ENCODE peak calls at places on chromosomes 7 and 10, in six cellular contexts. R is tibial artery, V is neuronal stem cell, O is OCI-LY7, G is lung, Y is GM23248. U is an unnamed sample.

GRCh38 chr7:111486472-111487142 is 75.7 kb downstream of the IMMP2L start:
- DNase-seq in Y (peak; percentile 76), V (peak; percentile 30), O (peak; percentile 49), R (no peak), G (no peak), U (no peak)

GRCh38 chr10:100120550-100120949 is 38.9 kb upstream of the CPN1 start:
- DNase-seq in G (no peak), Y (no peak), V (no peak), R (no peak), O (no peak), U (no peak)

GRCh38 chr10:89845541-89846275 is 144.3 kb downstream of the KIF20B start:
- DNase-seq in R (no peak), O (no peak), Y (peak; percentile 9), G (no peak), V (no peak), U (no peak)

GRCh38 chr10:3471927-3472704 is 299.5 kb upstream of the PITRM1 start:
- DNase-seq in Y (peak; percentile 53), R (no peak), G (peak; percentile 49), V (peak; percentile 45), O (no peak), U (no peak)

GRCh38 chr7:2928613-2929311 is 84.7 kb upstream of the GNA12 start:
- DNase-seq in G (no peak), Y (no peak), O (no peak), R (peak; percentile 59), V (no peak), U (no peak)

GRCh38 chr10:46266506-46266985 is 20.3 kb upstream of the ANTXRL start:
- DNase-seq in V (no peak), O (no peak), R (no peak), Y (no peak), G (no peak), U (no peak)

GRCh38 chr7:2231992-2232765 is 566 bp downstream of the MAD1L1 start:
- DNase-seq in Y (peak; percentile 59), O (peak; percentile 55), R (no peak), G (no peak), V (no peak), U (no peak)

GRCh38 chr10:33134011-33134751 is 176.2 kb upstream of the ITGB1 start:
- DNase-seq in V (no peak), G (peak; percentile 83), O (no peak), Y (peak; percentile 95), R (peak; percentile 83), U (peak; percentile 58)

GRCh38 chr10:29067161-29067560 is 221.7 kb upstream of the LYZL1 start:
- DNase-seq in R (no peak), V (no peak), G (no peak), O (no peak), Y (peak; percentile 10), U (no peak)

GRCh38 chr10:80410122-80410521 is 1.8 kb downstream of the PRXL2A start:
- DNase-seq in R (no peak), V (no peak), O (no peak), G (no peak), Y (no peak), U (no peak)

GRCh38 chr10:109914966-109915365 is 8.3 kb downstream of the XPNPEP1 start:
- DNase-seq in Y (peak; percentile 92), R (no peak), G (no peak), O (peak; percentile 81), V (no peak), U (no peak)

GRCh38 chr10:3850999-3851937 is 66.3 kb upstream of the KLF6 start:
- DNase-seq in R (no peak), V (no peak), G (no peak), O (peak; percentile 54), Y (peak; percentile 91), U (no peak)

GRCh38 chr10:70499829-70500167 is 21.2 kb downstream of the PALD1 start:
- DNase-seq in R (no peak), Y (no peak), V (no peak), O (peak; percentile 66), G (no peak), U (no peak)

GRCh38 chr7:98051118-98051744 is 55.4 kb upstream of the LMTK2 start:
- DNase-seq in O (peak; percentile 59), Y (no peak), R (no peak), V (peak; percentile 14), G (no peak), U (no peak)

GRCh38 chr7:17274551-17275245 is 23.8 kb upstream of the AHR start:
- DNase-seq in G (no peak), O (no peak), Y (peak; percentile 15), R (no peak), V (no peak), U (no peak)

GRCh38 chr10:102645741-102646609 is 1.7 kb downstream of the TRIM8 start:
- DNase-seq in Y (peak; percentile 98), R (peak; percentile 98), V (no peak), O (peak; percentile 82), G (peak; percentile 95), U (peak; percentile 84)

GRCh38 chr10:90775351-90776028 is 82.3 kb downstream of the HTR7 start:
- DNase-seq in R (no peak), G (no peak), V (no peak), O (no peak), Y (peak; percentile 61), U (no peak)

GRCh38 chr10:7707102-7707501 is 4.0 kb downstream of the ITIH2 start:
- DNase-seq in V (no peak), R (no peak), G (no peak), O (no peak), Y (no peak), U (no peak)

GRCh38 chr10:71266147-71266917 is 52.7 kb upstream of the SLC29A3 start:
- DNase-seq in Y (peak; percentile 70), G (peak; percentile 44), R (no peak), O (no peak), V (no peak), U (no peak)

GRCh38 chr10:129023057-129023456 is 444.0 kb upstream of the MGMT start:
- DNase-seq in O (no peak), Y (no peak), G (no peak), R (no peak), V (no peak), U (no peak)

GRCh38 chr7:152649220-152649619 is 26.7 kb downstream of the XRCC2 start:
- DNase-seq in O (no peak), V (no peak), Y (no peak), R (no peak), G (no peak), U (no peak)
- H3K27ac ChIP-seq in O (no peak overlapping the region), V (no peak overlapping the region), Y (no peak overlapping the region), R (no peak overlapping the region), G (no peak overlapping the region), U (no peak overlapping the region)

GRCh38 chr7:158818325-158819213 is 10.7 kb downstream of the ESYT2 start:
- DNase-seq in G (peak; percentile 89), R (peak; percentile 95), O (no peak), V (peak; percentile 51), Y (peak; percentile 98), U (peak; percentile 97)
- H3K4me1 ChIP-seq in G (peaks cover 22% of the 10 kb centered on the region), R (peaks cover 76% of the 10 kb centered on the region), O (peaks cover 23% of the 10 kb centered on the region), V (peaks cover 26% of the 10 kb centered on the region), Y (peaks cover 59% of the 10 kb centered on the region), U (peaks cover 75% of the 10 kb centered on the region)

DNA sequence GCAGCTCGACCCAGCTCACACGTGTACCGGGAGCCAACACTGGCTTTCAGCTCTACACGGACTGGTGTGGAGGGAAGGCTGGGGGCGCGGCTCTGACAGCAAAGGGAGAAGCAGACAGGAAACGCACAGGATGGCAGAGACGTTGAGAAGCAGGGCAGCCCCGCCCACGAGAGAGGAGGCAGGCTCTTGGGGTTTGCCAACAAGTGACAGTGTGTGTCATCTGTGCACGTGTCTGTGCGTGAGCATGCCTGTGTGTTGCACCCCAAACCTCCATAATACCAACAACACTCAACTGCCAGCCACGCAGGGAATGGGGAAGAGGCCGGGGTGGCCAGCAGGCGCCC is 64.4 kb upstream of the PDGFA start:
- DNase-seq in V (no peak), O (no peak), G (no peak), Y (no peak), R (no peak), U (no peak)
- H3K27ac ChIP-seq in V (no peak overlapping the region), O (no peak overlapping the region), G (no peak overlapping the region), Y (no peak overlapping the region), R (no peak overlapping the region), U (no peak overlapping the region)

DNA sequence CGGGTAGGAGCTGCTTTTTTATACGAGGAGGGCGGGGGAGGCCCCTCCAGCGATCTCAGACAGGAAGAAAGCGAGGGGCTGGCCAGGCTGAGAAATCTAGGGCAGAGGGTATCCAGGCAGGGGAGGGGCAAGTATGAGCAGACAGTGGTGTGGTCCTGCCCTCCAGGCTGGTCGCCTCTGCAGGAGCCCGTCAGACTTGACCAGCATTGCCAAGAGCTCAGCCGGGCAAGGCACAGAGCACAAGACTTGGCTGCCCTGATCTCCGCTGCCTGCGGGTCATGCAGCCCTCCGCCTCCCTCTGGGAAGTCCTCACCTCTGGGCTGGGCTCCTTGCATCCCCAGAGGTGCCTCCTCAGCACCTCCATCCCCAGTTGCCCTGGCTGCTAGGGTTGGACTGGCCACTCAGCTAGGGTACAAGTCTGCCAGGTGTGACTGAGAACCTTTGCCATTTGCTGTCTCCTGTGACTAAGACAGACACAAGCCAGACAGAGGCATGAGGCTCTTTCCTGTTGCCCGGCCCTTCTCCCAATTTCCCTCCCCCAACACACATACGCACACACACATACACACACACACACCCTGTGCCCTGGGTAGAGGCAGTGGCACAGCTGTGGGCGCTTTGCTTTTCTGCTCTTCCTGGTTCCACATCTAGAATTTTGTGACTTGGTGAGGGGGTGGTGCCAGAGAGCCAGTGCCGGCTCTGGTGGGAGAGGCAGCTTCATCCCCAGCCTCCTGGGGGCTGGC is 59.1 kb upstream of the PPIF start:
- DNase-seq in R (no peak), V (no peak), G (no peak), O (no peak), Y (no peak), U (no peak)
- H3K4me1 ChIP-seq in R (peaks cover 24% of the 10 kb centered on the region), V (no peaks in the 10 kb centered on the region), G (peaks cover 23% of the 10 kb centered on the region), O (peaks cover 43% of the 10 kb centered on the region), Y (peaks cover 3% of the 10 kb centered on the region), U (peaks cover 9% of the 10 kb centered on the region)

GRCh38 chr7:25239888-25240287 is 11.6 kb upstream of the NPVF start:
- DNase-seq in Y (no peak), G (no peak), V (no peak), O (no peak), R (no peak), U (no peak)
- H3K27ac ChIP-seq in Y (no peak overlapping the region), G (no peak overlapping the region), V (no peak overlapping the region), O (no peak overlapping the region), R (peak overlapping the region; percentile 43), U (no peak overlapping the region)

GRCh38 chr7:99843808-99844207 is 16.0 kb downstream of the CYP3A43 start:
- DNase-seq in O (no peak), G (no peak), Y (peak; percentile 5), V (no peak), R (no peak), U (no peak)
- H3K4me1 ChIP-seq in O (no peaks in the 10 kb centered on the region), G (no peaks in the 10 kb centered on the region), Y (no peaks in the 10 kb centered on the region), V (no peaks in the 10 kb centered on the region), R (no peaks in the 10 kb centered on the region), U (no peaks in the 10 kb centered on the region)